ENCODE peak calls at places on chromosomes 4 and X, in nine cellular contexts. T is nucleus accumbens; X is Karpas-422; H is endothelial cell; E is NCI-H2081; M is stomach; Z is substantia nigra; S is NCI-H1105; J is activated naive CD4-positive, alpha-beta T cell. P is an unnamed sample.

GRCh38 chrX:24862343-24862742 is 153.4 kb downstream of the ARX start:
- DNase-seq in S (no peak), E (no peak), M (no peak), J (no peak), Z (no peak), T (no peak), H (no peak), X (no peak), P (no peak)

GRCh38 chrX:72540318-72540717 is 32.3 kb downstream of the HDAC8 start:
- DNase-seq in T (no peak), S (no peak), X (peak), Z (no peak), J (no peak), E (no peak), H (no peak), M (no peak), P (no peak)

GRCh38 chrX:54808109-54808604 is 612 bp downstream of the MAGED2 start:
- DNase-seq in H (peak), Z (peak), X (peak), S (peak), T (peak), M (peak), E (peak), J (peak), P (peak)

GRCh38 chrX:75181721-75182120 is 25.6 kb upstream of the ABCB7 start:
- DNase-seq in Z (no peak), T (no peak), S (no peak), M (no peak), J (no peak), X (no peak), H (no peak), E (no peak), P (no peak)

GRCh38 chr4:8347660-8348059 is 78.1 kb downstream of the HTRA3 start:
- DNase-seq in E (no peak), H (no peak), M (peak), J (no peak), T (no peak), Z (no peak), X (no peak), S (no peak), P (no peak)

GRCh38 chrX:26138043-26138442 is at the start of gene MAGEB18:
- DNase-seq in H (no peak), J (no peak), M (no peak), S (no peak), Z (no peak), X (no peak), T (no peak), E (no peak), P (no peak)

GRCh38 chrX:45715787-45716186 is 515.1 kb upstream of the DIPK2B start:
- DNase-seq in S (no peak), H (no peak), Z (no peak), J (no peak), T (no peak), X (no peak), M (no peak), E (no peak), P (no peak)

GRCh38 chrX:119343856-119344255 is 55.3 kb upstream of the SLC25A43 start:
- DNase-seq in M (no peak), T (no peak), J (no peak), Z (no peak), X (no peak), S (no peak), H (no peak), E (no peak), P (no peak)

GRCh38 chr4:145580906-145581305 is 38.3 kb upstream of the MMAA start:
- DNase-seq in S (no peak), X (no peak), Z (no peak), J (no peak), E (no peak), H (no peak), M (no peak), T (no peak), P (no peak)

GRCh38 chrX:85052207-85052606 is 48.5 kb downstream of the APOOL start:
- DNase-seq in Z (no peak), H (no peak), M (no peak), E (no peak), J (no peak), X (no peak), S (no peak), T (no peak), P (no peak)

GRCh38 chrX:40420899-40421729 is 159.7 kb upstream of the ATP6AP2 start:
- DNase-seq in H (no peak), J (no peak), X (no peak), T (peak), E (no peak), M (no peak), Z (peak), S (no peak), P (peak)

GRCh38 chrX:13721819-13722527 is 12.4 kb downstream of the TRAPPC2 start:
- DNase-seq in T (no peak), H (no peak), J (no peak), Z (no peak), S (no peak), X (peak), M (no peak), E (no peak), P (no peak)

GRCh38 chrX:137432609-137433008 is 133.3 kb upstream of the ZIC3 start:
- DNase-seq in M (no peak), S (peak), E (peak), T (no peak), X (peak), H (peak), J (no peak), Z (no peak), P (no peak)

P was measured in lower leg skin.